ENCODE peak calls at places on chromosomes 4 and X, in eight cellular contexts. P, Q, G, Z, X, A, M and S are unnamed samples.

GRCh38 chr4:82797591-82798081 is 960 bp downstream of the SCD5 start:
- DNase-seq in P (peak), Q (peak), G (peak), Z (peak), X (no peak), A (peak), M (peak), S (peak)

GRCh38 chr4:19575959-19576358 is 675.7 kb upstream of the SLIT2 start:
- DNase-seq in P (no peak), Q (no peak), G (no peak), Z (no peak), X (no peak), A (no peak), M (no peak), S (no peak)

GRCh38 chr4:56681158-56681848 is at the start of gene HOPX:
- DNase-seq in P (peak), Q (peak), G (peak), Z (no peak), X (no peak), A (peak), M (no peak), S (peak)

GRCh38 chrX:53188763-53189162 is 36.2 kb downstream of the KDM5C start:
- DNase-seq in P (no peak), Q (no peak), G (no peak), Z (no peak), X (no peak), A (no peak), M (no peak), S (no peak)

GRCh38 chr4:66639361-66639760 is 905.9 kb downstream of the CENPC start:
- DNase-seq in P (no peak), Q (no peak), G (no peak), Z (no peak), X (peak), A (no peak), M (no peak), S (no peak)

GRCh38 chr4:48090621-48091020 is 43.4 kb downstream of the TXK start:
- DNase-seq in P (no peak), Q (no peak), G (no peak), Z (no peak), X (no peak), A (no peak), M (no peak), S (no peak)

GRCh38 chr4:74531952-74532794 is 87.2 kb downstream of the AREG start:
- DNase-seq in P (no peak), Q (peak), G (peak), Z (peak), X (peak), A (no peak), M (no peak), S (peak)

GRCh38 chr4:96136056-96136455 is 296.2 kb downstream of the PDHA2 start:
- DNase-seq in P (no peak), Q (no peak), G (no peak), Z (no peak), X (no peak), A (no peak), M (no peak), S (no peak)

GRCh38 chrX:77451041-77451440 is 3.9 kb downstream of the FGF16 start:
- DNase-seq in P (no peak), Q (no peak), G (peak), Z (no peak), X (no peak), A (no peak), M (no peak), S (no peak)

GRCh38 chr4:7753931-7754465 is 185.7 kb downstream of the AFAP1 start:
- DNase-seq in P (no peak), Q (no peak), G (no peak), Z (no peak), X (no peak), A (no peak), M (no peak), S (no peak)

GRCh38 chrX:48574270-48575266 is at the start of gene RBM3:
- DNase-seq in P (peak), Q (peak), G (peak), Z (peak), X (peak), A (peak), M (peak), S (peak)

GRCh38 chr4:25672756-25673155 is 17.1 kb downstream of the SLC34A2 start:
- DNase-seq in P (no peak), Q (no peak), G (no peak), Z (no peak), X (no peak), A (no peak), M (no peak), S (no peak)

GRCh38 chr4:73662709-73663546 is 42.7 kb upstream of the RASSF6 start:
- DNase-seq in P (no peak), Q (no peak), G (peak), Z (no peak), X (peak), A (no peak), M (no peak), S (no peak)

GRCh38 chr4:163482197-163482596 is 8.6 kb upstream of the TKTL2 start:
- DNase-seq in P (no peak), Q (no peak), G (no peak), Z (no peak), X (no peak), A (no peak), M (no peak), S (no peak)

GRCh38 chr4:48778431-48779094 is 1.5 kb downstream of the FRYL start:
- DNase-seq in P (no peak), Q (no peak), G (peak), Z (no peak), X (no peak), A (no peak), M (no peak), S (no peak)

GRCh38 chr4:165761968-165762367 is 111.1 kb upstream of the TLL1 start:
- DNase-seq in P (no peak), Q (no peak), G (no peak), Z (no peak), X (peak), A (no peak), M (no peak), S (no peak)

GRCh38 chrX:12988797-12989196 is 13.9 kb downstream of the TMSB4X start:
- DNase-seq in P (no peak), Q (no peak), G (peak), Z (no peak), X (no peak), A (peak), M (no peak), S (no peak)

GRCh38 chr4:71270901-71271300 is 67.9 kb upstream of the SLC4A4 start:
- DNase-seq in P (peak), Q (peak), G (peak), Z (peak), X (no peak), A (no peak), M (no peak), S (no peak)

GRCh38 chrX:150696836-150697235 is 3.6 kb downstream of the MTMR1 start:
- DNase-seq in P (no peak), Q (no peak), G (no peak), Z (no peak), X (no peak), A (no peak), M (no peak), S (no peak)

GRCh38 chr4:71130827-71131603 is 137.6 kb downstream of the DCK start:
- DNase-seq in P (no peak), Q (no peak), G (peak), Z (peak), X (no peak), A (no peak), M (no peak), S (no peak)

GRCh38 chr4:86220137-86220536 is 139.7 kb downstream of the MAPK10 start:
- DNase-seq in P (no peak), Q (no peak), G (peak), Z (no peak), X (no peak), A (no peak), M (no peak), S (no peak)

GRCh38 chr4:94714761-94715160 is 43.0 kb upstream of the BMPR1B start:
- DNase-seq in P (no peak), Q (no peak), G (peak), Z (no peak), X (no peak), A (no peak), M (no peak), S (no peak)

GRCh38 chrX:75603833-75604232 is 81.0 kb upstream of the ZDHHC15 start:
- DNase-seq in P (no peak), Q (no peak), G (peak), Z (peak), X (peak), A (no peak), M (no peak), S (no peak)

GRCh38 chrX:44042731-44043130 is 69.5 kb upstream of the NDP start:
- DNase-seq in P (no peak), Q (no peak), G (peak), Z (no peak), X (no peak), A (no peak), M (no peak), S (peak)

GRCh38 chr4:182604953-182605352 is 312.2 kb downstream of the DCTD start:
- DNase-seq in P (no peak), Q (no peak), G (peak), Z (no peak), X (no peak), A (no peak), M (no peak), S (no peak)

GRCh38 chr4:78569291-78569821 is 17.8 kb downstream of the ANXA3 start:
- DNase-seq in P (no peak), Q (peak), G (peak), Z (no peak), X (peak), A (no peak), M (no peak), S (no peak)

GRCh38 chr4:55005910-55006309 is 119.5 kb downstream of the KDR start:
- DNase-seq in P (no peak), Q (no peak), G (no peak), Z (no peak), X (no peak), A (no peak), M (no peak), S (no peak)

GRCh38 chr4:149836546-149836945 is 20.9 kb upstream of the IQCM start:
- DNase-seq in P (no peak), Q (no peak), G (peak), Z (no peak), X (no peak), A (no peak), M (no peak), S (no peak)

GRCh38 chrX:31333181-31333831 is 261.5 kb upstream of the FTHL17 start:
- DNase-seq in P (no peak), Q (no peak), G (peak), Z (no peak), X (peak), A (no peak), M (no peak), S (no peak)

GRCh38 chr4:89277412-89277811 is 30.2 kb downstream of the GPRIN3 start:
- DNase-seq in P (no peak), Q (no peak), G (no peak), Z (no peak), X (no peak), A (no peak), M (no peak), S (no peak)

GRCh38 chr4:6601661-6602250 is 26.8 kb downstream of the MAN2B2 start:
- DNase-seq in P (no peak), Q (no peak), G (no peak), Z (no peak), X (no peak), A (no peak), M (no peak), S (no peak)

GRCh38 chr4:13484749-13485345 is 707 bp upstream of the RAB28 start:
- DNase-seq in P (peak), Q (no peak), G (peak), Z (peak), X (no peak), A (no peak), M (no peak), S (no peak)

GRCh38 chr4:101102114-101102752 is 245.1 kb downstream of the PPP3CA start:
- DNase-seq in P (peak), Q (no peak), G (peak), Z (no peak), X (peak), A (no peak), M (peak), S (peak)

GRCh38 chrX:132774312-132774711 is 184.1 kb downstream of the HS6ST2 start:
- DNase-seq in P (no peak), Q (no peak), G (no peak), Z (no peak), X (no peak), A (no peak), M (no peak), S (no peak)

GRCh38 chr4:85555210-85555609 is 80.3 kb downstream of the ARHGAP24 start:
- DNase-seq in P (no peak), Q (no peak), G (peak), Z (no peak), X (no peak), A (no peak), M (no peak), S (no peak)

GRCh38 chr4:159867673-159868072 is 764.8 kb downstream of the RAPGEF2 start:
- DNase-seq in P (no peak), Q (no peak), G (no peak), Z (no peak), X (no peak), A (no peak), M (no peak), S (no peak)

GRCh38 chr4:144754562-144755410 is 108.8 kb downstream of the HHIP start:
- DNase-seq in P (no peak), Q (peak), G (peak), Z (peak), X (peak), A (no peak), M (no peak), S (no peak)

GRCh38 chr4:15689540-15689939 is 7.9 kb downstream of the FAM200B start:
- DNase-seq in P (no peak), Q (no peak), G (no peak), Z (no peak), X (no peak), A (no peak), M (no peak), S (no peak)

GRCh38 chr4:15694431-15694830 is 8.4 kb upstream of the BST1 start:
- DNase-seq in P (no peak), Q (no peak), G (no peak), Z (no peak), X (peak), A (no peak), M (no peak), S (no peak)

GRCh38 chr4:15688056-15688455 is 6.4 kb downstream of the FAM200B start:
- DNase-seq in P (no peak), Q (no peak), G (no peak), Z (no peak), X (no peak), A (no peak), M (no peak), S (no peak)

GRCh38 chr4:15691346-15692140 is 9.9 kb downstream of the FAM200B start:
- DNase-seq in P (no peak), Q (no peak), G (no peak), Z (peak), X (no peak), A (no peak), M (no peak), S (no peak)

DNA sequence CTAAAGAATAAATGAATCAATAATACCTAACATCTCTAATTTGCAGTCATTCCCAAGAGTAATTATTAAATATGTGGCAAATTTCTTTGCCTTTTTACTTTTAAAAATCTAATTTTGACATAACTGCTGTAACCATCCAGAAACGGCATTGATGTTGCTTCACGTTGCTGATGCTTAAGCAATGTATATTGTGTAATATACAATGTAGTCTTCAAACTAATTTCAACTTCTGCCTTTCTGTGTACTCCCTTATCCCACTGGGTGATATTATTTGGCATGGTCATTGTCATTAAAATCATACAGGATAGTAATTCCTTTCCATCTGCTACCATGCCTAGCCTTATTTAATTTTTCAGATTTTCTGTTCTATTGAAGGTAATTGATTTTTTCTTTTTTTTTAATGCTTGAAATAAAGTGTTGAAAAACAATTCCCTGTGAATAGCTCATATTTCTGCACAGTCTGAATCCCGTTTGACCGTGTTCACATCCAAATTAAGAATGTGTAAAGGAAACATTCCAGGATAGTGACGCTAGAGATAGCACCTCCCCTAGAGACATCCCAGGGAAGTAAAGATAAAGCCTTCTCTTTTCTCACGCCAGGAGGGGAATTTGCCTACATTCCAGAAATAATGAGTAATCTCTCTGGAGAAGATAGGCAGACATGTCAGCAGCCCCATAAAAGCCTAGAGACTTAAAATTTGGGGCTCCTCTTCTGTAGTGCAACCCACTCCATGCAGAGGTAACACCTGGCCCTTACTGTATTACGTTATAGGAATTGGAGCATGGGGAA is 8.6 kb downstream of the FAM200B start:
- DNase-seq in P (no peak), Q (peak), G (peak), Z (peak), X (peak), A (no peak), M (no peak), S (no peak)
- TF ChIP-seq CTCF in P (no peak), Q (no peak), G (no peak), Z (no peak), X (no peak), A (no peak), M (no peak), S (no peak)

GRCh38 chrX:80223922-80224579 is 196.2 kb upstream of the TENT5D start:
- DNase-seq in P (no peak), Q (peak), G (no peak), Z (peak), X (no peak), A (no peak), M (no peak), S (peak)
- TF ChIP-seq CTCF in P (no peak), Q (peak), G (no peak), Z (peak), X (no peak), A (no peak), M (no peak), S (no peak)

DNA sequence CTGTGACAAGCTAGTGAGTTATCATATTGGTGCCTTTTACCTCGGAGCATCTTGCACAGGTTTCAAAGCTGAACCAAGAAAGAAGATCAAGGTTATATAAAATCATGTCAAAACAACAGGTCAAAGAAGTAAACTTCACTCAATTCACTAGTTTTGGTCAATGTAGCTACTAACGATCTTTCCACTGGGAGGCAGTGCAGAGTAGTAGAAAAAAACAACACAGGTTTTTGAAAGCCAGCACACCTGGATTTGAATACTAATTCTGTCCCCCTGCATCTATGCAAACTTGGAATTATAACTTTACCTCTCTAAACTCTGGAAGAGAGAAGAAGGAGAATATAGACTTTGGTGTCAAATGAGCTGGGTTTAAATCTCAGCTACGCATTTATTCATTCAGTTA is 266.1 kb downstream of the GRIA3 start:
- DNase-seq in P (no peak), Q (peak), G (peak), Z (peak), X (no peak), A (no peak), M (no peak), S (no peak)
- TF ChIP-seq CTCF in P (no peak), Q (peak), G (peak), Z (peak), X (peak), A (no peak), M (peak), S (no peak)

GRCh38 chr4:124321370-124321769 is 391.2 kb downstream of the ANKRD50 start:
- DNase-seq in P (no peak), Q (peak), G (peak), Z (peak), X (no peak), A (no peak), M (no peak), S (no peak)
- TF ChIP-seq CTCF in P (no peak), Q (peak), G (no peak), Z (peak), X (peak), A (no peak), M (no peak), S (no peak)

GRCh38 chr4:28926156-28926555 is 1794.0 kb upstream of the PCDH7 start:
- DNase-seq in P (no peak), Q (no peak), G (no peak), Z (no peak), X (no peak), A (no peak), M (no peak), S (no peak)
- TF ChIP-seq CTCF in P (no peak), Q (no peak), G (no peak), Z (no peak), X (no peak), A (no peak), M (no peak), S (no peak)

DNA sequence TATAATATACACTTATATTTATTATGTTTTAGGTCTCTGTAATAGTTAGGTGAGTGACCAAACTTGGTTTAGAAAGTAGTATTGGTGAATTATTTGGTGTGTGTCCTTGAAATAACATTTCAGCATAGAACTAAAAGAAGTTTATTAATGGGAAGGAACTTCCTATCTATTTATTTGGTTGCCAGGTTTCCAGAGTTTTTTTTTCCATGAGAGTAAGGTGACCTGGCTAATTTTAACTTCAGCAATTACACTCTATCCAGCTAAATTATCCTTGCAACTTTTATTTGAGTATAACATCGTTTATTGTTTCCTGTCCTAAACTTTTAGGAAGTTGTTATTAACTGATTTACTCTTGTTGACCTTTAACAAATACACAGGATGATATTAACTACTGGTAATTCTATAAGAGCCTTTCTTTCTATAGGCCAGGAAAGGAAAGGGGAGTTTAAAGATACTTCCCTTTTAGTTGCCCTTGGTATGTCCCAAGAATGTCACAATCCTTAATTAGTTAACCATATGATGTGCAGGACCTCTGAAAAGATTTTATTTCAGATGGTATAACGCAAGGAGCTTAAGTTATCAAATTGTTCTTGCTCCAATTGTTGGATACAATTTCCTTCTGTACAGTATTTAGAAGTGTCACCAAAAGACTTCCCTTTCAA is 18.9 kb downstream of the PRDM8 start:
- DNase-seq in P (no peak), Q (no peak), G (no peak), Z (no peak), X (no peak), A (no peak), M (no peak), S (no peak)
- TF ChIP-seq CTCF in P (no peak), Q (no peak), G (no peak), Z (no peak), X (no peak), A (no peak), M (no peak), S (no peak)

DNA sequence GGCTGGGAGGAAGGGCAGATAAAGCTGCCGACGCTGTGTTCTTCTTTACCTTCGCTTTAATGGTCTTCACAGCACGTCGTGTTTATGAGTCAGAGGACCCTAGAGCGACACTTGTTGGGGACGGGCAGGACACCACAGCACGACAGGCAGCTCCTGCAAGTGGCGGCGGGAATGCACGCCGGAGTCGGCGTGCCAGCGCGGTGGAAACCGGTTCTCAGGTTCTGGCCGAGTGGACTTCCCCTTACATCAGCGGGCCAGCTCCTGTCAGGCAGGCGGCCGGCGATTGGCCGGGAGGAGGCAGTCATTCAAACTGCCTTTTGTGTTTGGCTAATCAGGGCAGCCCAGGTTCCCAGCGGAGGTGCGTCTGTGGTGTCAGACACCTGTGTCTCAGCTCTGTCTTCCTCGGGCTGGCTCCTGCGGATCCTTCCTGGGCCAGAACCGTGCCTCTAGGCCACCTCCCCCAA is 150.9 kb downstream of the SHROOM3 start:
- DNase-seq in P (peak), Q (peak), G (no peak), Z (peak), X (no peak), A (peak), M (peak), S (peak)
- TF ChIP-seq CTCF in P (no peak), Q (peak), G (no peak), Z (peak), X (peak), A (peak), M (peak), S (no peak)

GRCh38 chr4:111847256-111848108 is 297.8 kb upstream of the FAM241A start:
- DNase-seq in P (no peak), Q (no peak), G (peak), Z (peak), X (no peak), A (no peak), M (no peak), S (no peak)
- TF ChIP-seq CTCF in P (no peak), Q (peak), G (no peak), Z (peak), X (peak), A (no peak), M (no peak), S (no peak)